ENCODE peak calls at places on chromosomes 13 and 19, in ten cellular contexts. A is fibroblast of lung; L is ascending aorta; C is uterus; P is spleen; T is IMR-90; M is esophagus squamous epithelium; U is heart left ventricle; W is CD8-positive, alpha-beta T cell; D is psoas muscle. Z is an unnamed sample.

GRCh38 chr13:112601351-112601750 is 13.4 kb upstream of the TUBGCP3 start:
- DNase-seq in P (peak; percentile 43), W (no peak), D (no peak), U (no peak), M (no peak), A (no peak), L (no peak), T (no peak), C (no peak), Z (no peak)

GRCh38 chr19:14566712-14567077 is 5.2 kb downstream of the NDUFB7 start:
- DNase-seq in U (no peak), A (no peak), D (no peak), W (no peak), P (no peak), L (no peak), C (no peak), M (no peak), T (no peak), Z (no peak)

GRCh38 chr19:39602224-39602623 is at the start of gene LGALS13:
- DNase-seq in C (no peak), M (no peak), P (no peak), W (no peak), U (no peak), L (no peak), D (no peak), A (no peak), T (no peak), Z (no peak)

GRCh38 chr13:33525759-33526158 is 240.2 kb upstream of the STARD13 start:
- DNase-seq in A (no peak), M (no peak), D (no peak), P (no peak), C (no peak), T (no peak), W (no peak), L (no peak), U (no peak), Z (no peak)

GRCh38 chr13:91714726-91715334 is 316.4 kb downstream of the GPC5 start:
- DNase-seq in T (no peak), P (no peak), M (no peak), L (no peak), C (no peak), A (no peak), U (no peak), W (no peak), D (no peak), Z (no peak)

GRCh38 chr13:76516013-76516412 is 370.2 kb downstream of the KCTD12 start:
- DNase-seq in W (no peak), A (peak; percentile 90), T (peak; percentile 92), L (no peak), P (no peak), D (no peak), U (no peak), C (no peak), M (no peak), Z (no peak)

GRCh38 chr19:10634881-10635463 is 9.6 kb downstream of the SLC44A2 start:
- DNase-seq in M (no peak), W (no peak), T (no peak), A (no peak), P (no peak), L (no peak), C (no peak), D (no peak), U (no peak), Z (no peak)

GRCh38 chr19:41478875-41479756 is 36.2 kb downstream of the ERICH4 start:
- DNase-seq in M (no peak), A (no peak), T (no peak), U (no peak), P (peak; percentile 27), D (no peak), C (no peak), W (no peak), L (no peak), Z (no peak)

GRCh38 chr13:79459906-79460305 is 21.0 kb upstream of the NDFIP2 start:
- DNase-seq in D (no peak), A (peak; percentile 87), P (no peak), M (no peak), W (no peak), U (no peak), C (no peak), T (peak; percentile 25), L (no peak), Z (no peak)

GRCh38 chr19:43511324-43511723 is 6.8 kb upstream of the PHLDB3 start:
- DNase-seq in W (no peak), L (no peak), P (no peak), D (no peak), A (no peak), M (no peak), C (no peak), T (no peak), U (no peak), Z (no peak)
- H3K4me3 ChIP-seq in W (no peak overlapping the region), L (no peak overlapping the region), P (no peak overlapping the region), D (no peak overlapping the region), A (no peak overlapping the region), M (no peak overlapping the region), C (no peak overlapping the region), T (no peak overlapping the region), U (no peak overlapping the region), Z (no peak overlapping the region)

DNA sequence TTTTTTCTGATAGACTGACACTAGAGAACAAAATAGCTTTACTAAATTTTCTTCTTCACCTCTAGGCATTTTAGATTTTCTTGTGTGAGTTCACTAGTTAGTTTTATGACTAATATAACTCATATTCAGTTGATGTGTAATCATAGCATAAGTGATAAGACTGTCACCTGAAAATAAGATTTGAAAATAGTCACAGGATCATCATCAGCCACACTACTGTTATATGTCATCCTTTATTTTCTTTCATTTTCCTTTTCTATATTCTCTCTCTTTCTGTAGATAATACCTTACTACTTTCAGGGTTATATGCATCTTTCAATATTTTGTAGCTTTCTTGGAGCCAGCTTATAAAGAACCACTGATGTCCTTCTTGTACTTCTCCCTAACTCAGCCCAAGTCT is 292.6 kb downstream of the TDRD3 start:
- DNase-seq in U (no peak), M (no peak), W (no peak), T (no peak), C (no peak), A (no peak), D (no peak), P (no peak), L (no peak), Z (no peak)
- TF ChIP-seq CTCF in U (no peak), M (no peak), W (no peak), T (no peak), C (no peak), A (no peak), D (no peak), P (no peak), L (no peak), Z (no peak)

GRCh38 chr19:31347356-31347755 is 1.9 kb downstream of the TSHZ3 start:
- DNase-seq in A (peak; percentile 68), U (no peak), P (no peak), T (peak; percentile 49), W (no peak), D (no peak), C (no peak), M (no peak), L (no peak), Z (no peak)
- H3K4me3 ChIP-seq in A (peak overlapping the region; percentile 91), U (peak overlapping the region; percentile 81), P (peak overlapping the region; percentile 80), T (peak overlapping the region; percentile 93), W (no peak overlapping the region), D (peak overlapping the region; percentile 80), C (peak overlapping the region; percentile 75), M (no peak overlapping the region), L (no peak overlapping the region), Z (peak overlapping the region; percentile 96)

DNA sequence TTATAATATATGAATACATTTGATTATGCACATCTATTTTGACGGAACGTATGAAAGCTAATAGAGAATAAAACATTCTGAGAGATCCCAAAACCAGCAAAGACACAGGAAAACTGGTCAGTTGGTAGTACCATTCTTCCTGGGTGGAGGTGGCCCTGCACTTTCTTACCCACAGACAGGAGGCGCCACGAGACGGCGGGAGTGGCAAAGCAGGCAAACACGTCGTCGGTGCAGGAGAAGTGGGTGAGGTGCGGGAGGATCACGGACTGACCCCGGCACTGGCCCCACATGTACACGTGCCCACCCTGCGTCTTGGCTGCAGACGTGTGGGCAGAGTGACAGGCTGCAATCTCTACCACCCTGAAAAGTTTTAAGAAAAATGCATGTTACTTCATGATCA is 36.1 kb downstream of the RCBTB1 start:
- DNase-seq in T (no peak), L (no peak), P (no peak), U (no peak), A (no peak), W (no peak), C (no peak), D (no peak), M (no peak), Z (no peak)
- TF ChIP-seq CTCF in T (no peak), L (no peak), P (no peak), U (no peak), A (peak; percentile 11), W (no peak), C (no peak), D (peak; percentile 15), M (no peak), Z (peak; percentile 19)

GRCh38 chr19:917323-918151 is at the start of gene KISS1R:
- DNase-seq in D (no peak), M (no peak), W (peak; percentile 58), A (no peak), T (peak; percentile 34), U (no peak), L (peak; percentile 75), P (peak; percentile 92), C (no peak), Z (no peak)

GRCh38 chr19:916645-917322 is 349 bp upstream of the KISS1R start:
- DNase-seq in A (no peak), T (no peak), C (no peak), L (no peak), D (no peak), P (peak; percentile 80), M (no peak), U (no peak), W (no peak), Z (no peak)

GRCh38 chr19:918481-919156 is 1.5 kb downstream of the KISS1R start:
- DNase-seq in T (no peak), U (no peak), A (no peak), W (no peak), D (no peak), L (no peak), P (peak; percentile 85), C (no peak), M (no peak), Z (no peak)

GRCh38 chr19:919157-920050 is 2.3 kb downstream of the KISS1R start:
- DNase-seq in A (no peak), U (no peak), T (no peak), C (no peak), M (no peak), L (no peak), P (peak; percentile 87), D (no peak), W (no peak), Z (no peak)

GRCh38 chr19:918152-918437 is 962 bp downstream of the KISS1R start:
- DNase-seq in M (no peak), T (no peak), U (no peak), L (no peak), C (no peak), A (no peak), P (no peak), D (no peak), W (no peak), Z (no peak)
- H3K4me3 ChIP-seq in M (no peak overlapping the region), T (no peak overlapping the region), U (peak overlapping the region; percentile 37), L (peak overlapping the region; percentile 43), C (no peak overlapping the region), A (no peak overlapping the region), P (peak overlapping the region; percentile 38), D (no peak overlapping the region), W (peak overlapping the region; percentile 53), Z (peak overlapping the region; percentile 53)